ENCODE peak calls at places on chromosomes 13 and 19, in four cellular contexts. F, S, U and G are unnamed samples.

GRCh38 chr13:40207110-40207478 is 459.3 kb downstream of the FOXO1 start:
- DNase-seq in F (no peak), S (no peak), U (no peak), G (no peak)

GRCh38 chr19:39415111-39416046 is 2.9 kb downstream of the PLEKHG2 start:
- DNase-seq in F (no peak), U (no peak), S (no peak), G (no peak)

GRCh38 chr13:44159633-44160279 is 213.9 kb upstream of the SERP2 start:
- DNase-seq in S (no peak), U (no peak), F (no peak), G (no peak)

GRCh38 chr13:66665991-66666390 is 564.1 kb downstream of the PCDH9 start:
- DNase-seq in F (no peak), S (peak; percentile 88), U (peak; percentile 71), G (peak; percentile 87)

GRCh38 chr13:95128045-95128643 is 173.1 kb downstream of the ABCC4 start:
- DNase-seq in U (no peak), S (no peak), F (no peak), G (no peak)

GRCh38 chr19:10756371-10756770 is 38.5 kb downstream of the DNM2 start:
- DNase-seq in S (no peak), F (no peak), U (no peak), G (no peak)

GRCh38 chr13:50203256-50204083 is 188.2 kb downstream of the KCNRG start:
- DNase-seq in S (no peak), F (no peak), U (no peak), G (no peak)

GRCh38 chr13:27024062-27024461 is 147.5 kb downstream of the USP12 start:
- DNase-seq in U (no peak), F (no peak), S (no peak), G (no peak)

GRCh38 chr13:23560571-23561089 is 9.6 kb upstream of the TNFRSF19 start:
- DNase-seq in F (no peak), S (no peak), U (no peak), G (no peak)

GRCh38 chr19:48271531-48272151 is 1.8 kb downstream of the ZNF114 start:
- DNase-seq in S (peak; percentile 35), F (peak; percentile 88), U (no peak), G (peak; percentile 72)

GRCh38 chr19:7460562-7460966 is 28.3 kb downstream of the PEX11G start:
- DNase-seq in S (peak; percentile 44), F (no peak), U (no peak), G (no peak)

GRCh38 chr19:53432088-53432661 is 391 bp downstream of the ZNF761 start:
- DNase-seq in S (peak; percentile 13), F (peak; percentile 87), U (no peak), G (peak; percentile 61)

DNA sequence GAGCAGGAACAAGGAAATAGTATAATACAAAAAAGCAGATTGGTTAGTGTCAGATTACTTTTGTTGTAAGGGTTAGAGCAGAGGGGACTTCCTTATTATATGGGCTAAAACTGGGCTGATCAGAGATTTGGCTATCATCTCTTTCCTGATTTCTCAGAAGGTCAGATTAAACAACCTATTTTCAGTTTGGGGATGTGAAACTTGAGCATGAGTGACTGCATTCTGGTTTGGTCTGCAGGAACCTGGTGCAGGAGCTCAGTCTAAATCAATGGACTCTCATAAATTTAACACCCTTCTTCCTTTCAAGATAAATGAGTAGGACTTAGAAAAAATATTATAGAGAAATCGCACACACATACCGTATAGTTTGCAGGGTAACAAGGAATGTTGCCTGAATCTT is 12.9 kb upstream of the RFXAP start:
- DNase-seq in S (no peak), U (no peak), F (no peak), G (no peak)
- H3K4me3 ChIP-seq in S (no peak overlapping the region), U (no peak overlapping the region), F (no peak overlapping the region), G (no peak overlapping the region)

GRCh38 chr13:101917475-101917810 is 465.0 kb downstream of the ITGBL1 start:
- DNase-seq in S (no peak), U (no peak), F (no peak), G (peak; percentile 10)
- H3K4me3 ChIP-seq in S (no peak overlapping the region), U (no peak overlapping the region), F (no peak overlapping the region), G (no peak overlapping the region)

GRCh38 chr19:5624154-5624663 is 1.3 kb downstream of the SAFB start:
- DNase-seq in F (peak; percentile 90), U (no peak), S (peak; percentile 61), G (peak; percentile 75)
- H3K4me3 ChIP-seq in F (peak overlapping the region; percentile 95), U (peak overlapping the region; percentile 96), S (peak overlapping the region; percentile 64), G (peak overlapping the region; percentile 91)

DNA sequence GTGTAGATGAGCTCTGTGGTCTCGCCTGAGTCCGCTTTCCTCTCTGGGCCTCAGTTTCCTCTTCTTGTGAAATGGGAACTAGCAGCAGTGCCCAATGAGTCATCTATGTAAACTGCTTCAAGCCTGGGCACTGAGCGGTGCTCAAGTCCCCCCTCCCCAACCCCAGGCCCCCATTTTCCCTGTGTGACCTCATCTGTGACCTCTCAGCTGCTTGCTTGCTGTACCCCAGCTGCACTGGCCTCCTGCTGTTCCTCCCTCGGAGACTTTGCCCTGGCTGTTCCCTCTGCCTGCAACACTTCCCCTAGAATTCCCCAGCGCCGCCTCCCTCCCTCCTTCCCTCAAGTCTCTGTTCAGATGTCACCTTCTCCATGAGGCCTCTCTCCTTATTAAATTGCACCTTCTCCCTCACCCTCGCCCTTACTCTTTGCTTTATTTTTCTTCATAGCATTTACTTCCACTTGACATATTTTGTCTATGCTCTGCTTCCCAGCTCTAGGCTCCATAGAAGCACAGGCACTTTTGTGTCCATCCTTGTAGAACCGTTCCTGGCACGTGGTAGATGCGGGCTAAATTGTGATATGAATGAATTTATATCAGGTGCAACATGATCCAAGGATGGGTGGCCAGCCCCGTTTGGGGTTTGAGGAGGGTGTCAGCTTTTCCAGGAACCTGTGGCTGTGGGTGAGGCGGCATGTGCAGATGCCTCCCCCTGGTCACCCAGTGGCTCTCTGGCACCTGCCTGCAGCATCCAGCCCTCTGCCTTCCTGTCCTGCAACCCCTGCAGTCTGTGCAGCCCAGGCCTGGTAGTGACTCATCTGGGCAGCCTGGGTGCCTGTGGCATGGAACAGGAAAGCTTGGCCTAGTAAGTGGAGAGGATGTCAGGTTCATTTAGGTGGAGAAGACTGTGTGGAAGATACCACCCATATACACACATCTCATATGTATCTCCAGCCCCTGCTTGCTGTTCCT is 26.3 kb downstream of the SIPA1L3 start:
- DNase-seq in S (peak; percentile 61), F (no peak), U (no peak), G (peak; percentile 72)
- H3K4me3 ChIP-seq in S (no peak overlapping the region), F (no peak overlapping the region), U (no peak overlapping the region), G (no peak overlapping the region)

DNA sequence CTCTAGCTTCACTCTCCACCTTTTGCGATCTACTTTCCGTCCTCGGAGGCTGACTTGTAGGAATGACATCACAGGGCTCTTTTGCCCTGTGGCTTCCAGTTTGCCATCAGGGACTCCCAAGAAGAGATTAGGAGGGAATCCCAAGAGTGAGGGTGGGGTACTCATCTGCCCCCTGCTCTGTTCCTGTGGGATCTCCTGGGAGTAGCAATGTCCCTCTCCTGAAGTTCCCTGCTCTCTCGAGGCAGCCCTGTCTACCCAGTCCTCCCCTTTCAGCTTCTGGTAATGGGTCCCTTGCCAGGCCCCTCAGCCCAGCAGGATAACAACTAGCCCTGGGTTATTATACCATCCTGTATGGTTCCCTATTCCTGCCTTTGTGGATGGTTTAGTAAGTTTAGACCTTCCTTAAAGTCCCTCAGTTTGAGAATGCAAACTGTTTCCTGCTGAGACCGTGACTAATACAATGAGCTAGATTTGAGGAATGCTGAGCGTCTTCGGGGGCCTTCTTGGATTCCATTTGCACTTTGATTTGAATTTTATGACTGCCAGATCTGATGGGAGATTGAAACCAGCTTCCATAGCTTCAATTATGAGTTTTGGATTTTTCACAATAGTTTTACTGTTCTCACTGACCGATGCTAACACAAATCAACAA is 73.7 kb upstream of the IPO5 start:
- DNase-seq in U (peak; percentile 76), S (peak; percentile 91), F (no peak), G (peak; percentile 88)
- H3K4me3 ChIP-seq in U (no peak overlapping the region), S (no peak overlapping the region), F (no peak overlapping the region), G (no peak overlapping the region)

GRCh38 chr13:24679686-24680085 is 522 bp upstream of the ATP12A start:
- DNase-seq in F (no peak), U (no peak), S (no peak), G (no peak)
- H3K4me3 ChIP-seq in F (no peak overlapping the region), U (no peak overlapping the region), S (no peak overlapping the region), G (no peak overlapping the region)

DNA sequence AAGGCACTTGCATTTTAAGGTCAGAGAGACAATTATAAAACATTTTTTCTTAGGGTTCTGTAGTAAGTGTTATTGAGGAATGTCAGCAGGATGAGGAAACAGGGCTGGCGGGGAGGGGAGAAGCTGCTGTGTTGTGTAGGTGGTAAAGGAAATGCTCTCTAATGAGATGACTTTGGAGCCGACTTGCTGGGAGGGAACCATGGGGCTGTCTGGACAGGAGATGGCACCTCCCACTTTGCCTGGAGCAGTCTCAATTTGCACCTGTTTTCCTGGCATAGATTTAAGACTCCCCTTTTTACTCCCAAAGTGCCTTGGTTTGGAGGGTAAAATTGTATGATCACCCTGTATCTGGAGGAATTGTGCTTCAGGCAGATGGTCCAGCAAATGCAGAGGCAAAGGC is 230.4 kb downstream of the ATP8A2 start:
- DNase-seq in S (no peak), F (no peak), U (no peak), G (no peak)
- H3K4me3 ChIP-seq in S (no peak overlapping the region), F (no peak overlapping the region), U (no peak overlapping the region), G (no peak overlapping the region)

DNA sequence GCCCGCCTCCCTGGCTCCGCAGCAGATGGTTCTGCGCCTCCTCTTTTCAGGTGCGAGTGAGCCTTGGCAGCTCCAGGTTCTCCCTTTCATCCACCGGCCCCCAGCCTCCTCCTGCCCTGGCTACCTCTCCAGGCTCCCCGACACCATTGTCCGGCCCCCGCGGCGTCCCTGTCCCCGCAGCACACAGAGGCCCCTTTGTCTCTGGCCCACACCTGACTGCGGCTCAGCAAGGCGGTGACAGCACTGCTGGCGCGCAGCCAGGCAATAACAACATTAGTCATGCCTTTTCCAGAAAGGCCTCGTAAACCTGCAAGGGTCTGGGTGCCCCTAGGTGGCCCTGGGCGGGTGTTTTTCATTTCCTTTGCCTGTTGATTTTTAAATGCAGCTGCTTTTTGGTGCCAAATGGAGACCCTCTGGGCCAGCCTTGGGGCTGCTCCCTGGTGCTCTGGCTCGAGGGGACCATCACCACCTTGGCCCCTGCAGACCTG is 73.2 kb upstream of the MEDAG start:
- DNase-seq in U (no peak), F (peak; percentile 92), S (no peak), G (no peak)
- H3K4me3 ChIP-seq in U (no peak overlapping the region), F (no peak overlapping the region), S (no peak overlapping the region), G (no peak overlapping the region)

GRCh38 chr19:38183227-38183914 is 40.7 kb downstream of the DPF1 start:
- DNase-seq in S (no peak), U (no peak), F (no peak), G (peak; percentile 24)
- H3K4me3 ChIP-seq in S (peak overlapping the region; percentile 18), U (peak overlapping the region; percentile 34), F (no peak overlapping the region), G (peak overlapping the region; percentile 52)